ENCODE peak calls at places on chromosomes 5 and 9, in six cellular contexts. Z is IMR-90, U is H9, E is mesenchymal stem cell, P is trophoblast cell, D is neuronal stem cell. O is an unnamed sample.
A peak's percentile ranks its signal among the peaks of the same experiment; 100 is the strongest.

GRCh38 chr9:116437411-116438370 is 249.4 kb upstream of the TRIM32 start:
- DNase-seq in U (no peak), E (peak; percentile 83), Z (no peak), P (peak; percentile 77), D (no peak), O (no peak)

GRCh38 chr5:96384353-96384752 is 48.7 kb downstream of the PCSK1 start:
- DNase-seq in E (peak; percentile 60), U (no peak), D (no peak), P (no peak), Z (peak; percentile 67), O (no peak)

GRCh38 chr5:68843600-68844342 is 250.0 kb upstream of the SLC30A5 start:
- DNase-seq in U (no peak), P (no peak), E (no peak), D (no peak), Z (no peak), O (no peak)

GRCh38 chr9:133250741-133251170 is 24.2 kb downstream of the ABO start:
- DNase-seq in P (peak; percentile 29), D (no peak), Z (no peak), E (no peak), U (peak; percentile 15), O (no peak)

GRCh38 chr9:97565262-97565661 is 63.8 kb downstream of the TMOD1 start:
- DNase-seq in U (peak; percentile 10), E (no peak), D (no peak), Z (no peak), P (no peak), O (no peak)

GRCh38 chr9:9108641-9109040 is 1309.1 kb upstream of the DMAC1 start:
- DNase-seq in E (no peak), P (no peak), Z (no peak), D (no peak), U (no peak), O (no peak)

GRCh38 chr5:93598141-93598996 is 15.3 kb downstream of the NR2F1 start:
- DNase-seq in E (peak; percentile 53), P (no peak), U (no peak), Z (peak; percentile 56), D (no peak), O (no peak)

GRCh38 chr5:146192571-146193043 is 10.2 kb upstream of the LARS1 start:
- DNase-seq in U (no peak), D (no peak), Z (no peak), P (no peak), E (no peak), O (no peak)

GRCh38 chr9:93340091-93340490 is 111.4 kb upstream of the FAM120A start:
- DNase-seq in Z (no peak), P (no peak), U (no peak), D (no peak), E (no peak), O (no peak)

GRCh38 chr9:99253134-99253533 is 31.1 kb downstream of the SEC61B start:
- DNase-seq in E (no peak), P (no peak), Z (no peak), U (no peak), D (no peak), O (no peak)

GRCh38 chr9:77751341-77752091 is 103.4 kb upstream of the GNA14 start:
- DNase-seq in U (peak; percentile 45), D (peak; percentile 30), E (peak; percentile 74), Z (peak; percentile 81), P (peak; percentile 7), O (no peak)

GRCh38 chr9:88805217-88805943 is 185.9 kb upstream of the S1PR3 start:
- DNase-seq in P (no peak), Z (no peak), D (no peak), U (no peak), E (no peak), O (no peak)

DNA sequence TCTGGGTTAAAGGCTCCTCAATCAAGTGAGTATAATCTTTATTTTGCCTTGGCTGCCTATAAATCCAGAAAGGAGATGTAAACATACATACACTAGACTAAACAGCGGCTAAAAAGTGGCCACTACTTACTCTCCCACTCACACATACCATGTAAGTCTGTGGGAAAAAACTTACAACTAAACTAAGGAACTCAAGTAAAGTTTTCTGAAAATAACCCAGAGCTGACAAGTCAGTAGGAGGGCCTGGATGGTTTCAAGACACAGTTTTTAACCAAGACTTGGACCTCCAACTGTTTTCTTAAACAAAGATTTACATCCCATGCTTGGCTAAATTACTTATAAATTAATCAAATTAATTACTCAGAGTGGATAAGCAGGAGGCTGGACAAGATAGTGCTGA is 64.5 kb downstream of the CEP120 start:
- DNase-seq in P (no peak), D (no peak), Z (peak; percentile 81), U (no peak), E (peak; percentile 75), O (no peak)
- H3K14ac ChIP-seq in P (no peak overlapping the region), D (no peak overlapping the region), Z (no peak overlapping the region), U (no peak overlapping the region), E (no peak overlapping the region), O (no peak overlapping the region)

GRCh38 chr5:3729631-3730030 is 134.0 kb downstream of the IRX1 start:
- DNase-seq in U (no peak), D (no peak), Z (no peak), E (no peak), P (no peak), O (no peak)
- H3K14ac ChIP-seq in U (no peak overlapping the region), D (no peak overlapping the region), Z (no peak overlapping the region), E (no peak overlapping the region), P (no peak overlapping the region), O (no peak overlapping the region)

GRCh38 chr9:79745752-79746336 is 174.1 kb downstream of the TLE4 start:
- DNase-seq in P (no peak), D (no peak), E (no peak), U (no peak), Z (no peak), O (no peak)
- H3K14ac ChIP-seq in P (no peak overlapping the region), D (no peak overlapping the region), E (no peak overlapping the region), U (no peak overlapping the region), Z (no peak overlapping the region), O (no peak overlapping the region)

GRCh38 chr5:101418735-101419134 is 515.7 kb upstream of the ST8SIA4 start:
- DNase-seq in P (no peak), U (no peak), E (peak; percentile 68), D (no peak), Z (no peak), O (no peak)
- H3K14ac ChIP-seq in P (no peak overlapping the region), U (no peak overlapping the region), E (no peak overlapping the region), D (no peak overlapping the region), Z (no peak overlapping the region), O (no peak overlapping the region)

DNA sequence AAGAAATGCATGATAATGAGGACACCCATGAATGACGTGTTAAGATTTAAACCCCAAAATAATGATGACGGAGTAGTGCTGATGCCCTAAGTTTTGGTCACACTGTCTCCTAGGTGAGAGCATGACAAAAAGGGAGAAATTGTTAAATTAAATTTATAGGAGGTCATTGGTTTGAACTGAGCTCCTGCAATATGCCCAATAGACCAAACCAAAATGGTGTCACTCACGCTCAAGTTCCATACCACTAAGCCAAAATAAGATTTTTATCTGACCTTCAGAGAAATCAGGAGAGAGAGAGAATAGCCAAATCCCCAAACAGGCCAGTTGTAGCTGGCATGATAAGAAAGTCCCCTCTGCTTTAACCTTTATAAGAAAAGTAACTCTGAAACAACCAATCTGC is 46.7 kb downstream of the RAPGEF1 start:
- DNase-seq in P (no peak), D (no peak), E (no peak), Z (no peak), U (no peak), O (no peak)
- H3K14ac ChIP-seq in P (no peak overlapping the region), D (no peak overlapping the region), E (no peak overlapping the region), Z (no peak overlapping the region), U (no peak overlapping the region), O (no peak overlapping the region)